ENCODE peak calls at places on chromosomes 1 and 21, in ten cellular contexts. K is M059J; N is EL; Q is retina; T is T-cell; A is cardiac fibroblast; I is GM20000; Z is activated effector memory CD4-positive, alpha-beta T cell treated with Interleukin-2 at 50 U/mL for 16 hours; P is stimulated activated CD8-positive, alpha-beta memory T cell treated with anti-CD3 and anti-CD28 coated beads, Interleukin-2, amount 100 ng/mL, for 48 hours; X is activated CD4-positive, CD25-positive, alpha-beta regulatory T cell. H is an unnamed sample.

GRCh38 chr1:184563308-184563707 is 176.5 kb downstream of the C1orf21 start:
- DNase-seq in K (peak; percentile 40), N (peak; percentile 11), Q (no peak), T (no peak), A (peak; percentile 64), I (no peak), Z (no peak), P (no peak), X (no peak), H (peak; percentile 38)

GRCh38 chr1:153866045-153866850 is 56.5 kb downstream of the GATAD2B start:
- DNase-seq in K (peak; percentile 30), N (peak; percentile 59), Q (no peak), T (no peak), A (peak; percentile 50), I (no peak), Z (no peak), P (no peak), X (no peak), H (no peak)

GRCh38 chr1:216903389-216903754 is 180.1 kb upstream of the ESRRG start:
- DNase-seq in K (peak; percentile 52), N (peak; percentile 56), Q (no peak), T (no peak), A (peak; percentile 61), I (no peak), Z (no peak), P (no peak), X (no peak), H (no peak)

GRCh38 chr1:114009393-114009792 is 30.1 kb downstream of the OLFML3 start:
- DNase-seq in K (peak; percentile 50), N (peak; percentile 71), Q (no peak), T (no peak), A (peak; percentile 59), I (no peak), Z (no peak), P (no peak), X (no peak), H (no peak)

GRCh38 chr21:42172596-42173483 is 46.1 kb upstream of the ABCG1 start:
- DNase-seq in K (no peak), N (no peak), Q (no peak), T (no peak), A (no peak), I (no peak), Z (no peak), P (no peak), X (no peak), H (no peak)

GRCh38 chr1:59597420-59598199 is 217.1 kb upstream of the HOOK1 start:
- DNase-seq in K (no peak), N (no peak), Q (no peak), T (no peak), A (no peak), I (no peak), Z (no peak), P (no peak), X (no peak), H (no peak)

GRCh38 chr1:234400773-234401172 is 27.5 kb downstream of the COA6 start:
- DNase-seq in K (peak; percentile 43), N (no peak), Q (no peak), T (no peak), A (peak; percentile 4), I (peak; percentile 58), Z (no peak), P (no peak), X (no peak), H (no peak)

GRCh38 chr1:65724151-65724550 is 68.5 kb upstream of the PDE4B start:
- DNase-seq in K (no peak), N (no peak), Q (no peak), T (no peak), A (no peak), I (no peak), Z (no peak), P (no peak), X (no peak), H (no peak)

GRCh38 chr1:81179239-81179638 is 621.5 kb upstream of the ADGRL2 start:
- DNase-seq in K (peak; percentile 92), N (peak; percentile 81), Q (no peak), T (no peak), A (peak; percentile 92), I (no peak), Z (no peak), P (no peak), X (no peak), H (peak; percentile 82)

GRCh38 chr1:41442697-41443251 is 41.7 kb downstream of the EDN2 start:
- DNase-seq in K (peak; percentile 71), N (no peak), Q (no peak), T (no peak), A (no peak), I (no peak), Z (no peak), P (no peak), X (no peak), H (no peak)

GRCh38 chr1:224615861-224616760 is at the start of gene CNIH3:
- DNase-seq in K (peak; percentile 83), N (peak; percentile 58), Q (peak; percentile 83), T (peak; percentile 26), A (peak; percentile 65), I (peak; percentile 34), Z (no peak), P (no peak), X (no peak), H (no peak)

GRCh38 chr1:168273575-168273974 is 7.1 kb upstream of the TBX19 start:
- DNase-seq in K (peak; percentile 8), N (no peak), Q (no peak), T (no peak), A (no peak), I (no peak), Z (no peak), P (no peak), X (no peak), H (no peak)

GRCh38 chr1:229509576-229509975 is 1.4 kb upstream of the NUP133 start:
- DNase-seq in K (no peak), N (no peak), Q (no peak), T (no peak), A (peak; percentile 20), I (no peak), Z (no peak), P (no peak), X (no peak), H (no peak)

GRCh38 chr1:116076831-116077230 is 34.4 kb upstream of the MAB21L3 start:
- DNase-seq in K (peak; percentile 55), N (peak; percentile 62), Q (no peak), T (no peak), A (peak; percentile 7), I (no peak), Z (no peak), P (no peak), X (no peak), H (no peak)

H was measured in HT-29.